ENCODE peak calls at places on chromosomes 1 and 21, in seven cellular contexts. S, V, H, X, T, Y and J are unnamed samples.

GRCh38 chr1:55140546-55140983 is 74.6 kb downstream of the USP24 start:
- DNase-seq in S (peak), V (peak), H (peak), X (no peak), T (no peak), Y (peak), J (peak)

GRCh38 chr1:77958391-77958790 is 20.5 kb downstream of the FUBP1 start:
- DNase-seq in S (no peak), V (no peak), H (no peak), X (no peak), T (no peak), Y (no peak), J (no peak)

GRCh38 chr1:103514920-103515503 is 10.5 kb upstream of the RNPC3 start:
- DNase-seq in S (no peak), V (peak), H (peak), X (no peak), T (no peak), Y (no peak), J (no peak)

GRCh38 chr21:37366488-37367300 is at the start of gene DYRK1A:
- DNase-seq in S (peak), V (peak), H (peak), X (peak), T (peak), Y (peak), J (peak)

GRCh38 chr1:174005032-174005431 is 17.1 kb downstream of the RC3H1 start:
- DNase-seq in S (no peak), V (peak), H (no peak), X (no peak), T (no peak), Y (no peak), J (no peak)

GRCh38 chr1:77037990-77038389 is 170.7 kb downstream of the ST6GALNAC5 start:
- DNase-seq in S (no peak), V (no peak), H (no peak), X (no peak), T (no peak), Y (no peak), J (no peak)

GRCh38 chr1:21503706-21504377 is 5.4 kb upstream of the ALPL start:
- DNase-seq in S (no peak), V (no peak), H (no peak), X (peak), T (no peak), Y (no peak), J (peak)

GRCh38 chr1:225652726-225653462 is at the start of gene ENAH:
- DNase-seq in S (peak), V (peak), H (peak), X (peak), T (no peak), Y (peak), J (no peak)

GRCh38 chr1:204943495-204943894 is 72.8 kb downstream of the NFASC start:
- DNase-seq in S (no peak), V (no peak), H (no peak), X (no peak), T (no peak), Y (no peak), J (no peak)

GRCh38 chr1:212514056-212514614 is 81.4 kb downstream of the NENF start:
- DNase-seq in S (peak), V (peak), H (peak), X (peak), T (no peak), Y (peak), J (peak)

GRCh38 chr1:62962794-62963776 is 179.2 kb downstream of the ATG4C start:
- DNase-seq in S (no peak), V (peak), H (peak), X (peak), T (peak), Y (peak), J (no peak)

GRCh38 chr1:109790735-109791494 is 27.2 kb upstream of the EPS8L3 start:
- DNase-seq in S (peak), V (peak), H (peak), X (peak), T (no peak), Y (peak), J (peak)

GRCh38 chr1:212284332-212284743 is 872 bp upstream of the PPP2R5A start:
- DNase-seq in S (no peak), V (no peak), H (no peak), X (no peak), T (no peak), Y (no peak), J (no peak)

GRCh38 chr1:244118087-244118761 is 67.1 kb downstream of the ZBTB18 start:
- DNase-seq in S (no peak), V (no peak), H (no peak), X (no peak), T (no peak), Y (no peak), J (no peak)

GRCh38 chr21:45635271-45636151 is 8.0 kb upstream of the PCBP3 start:
- DNase-seq in S (no peak), V (no peak), H (no peak), X (no peak), T (no peak), Y (no peak), J (no peak)

DNA sequence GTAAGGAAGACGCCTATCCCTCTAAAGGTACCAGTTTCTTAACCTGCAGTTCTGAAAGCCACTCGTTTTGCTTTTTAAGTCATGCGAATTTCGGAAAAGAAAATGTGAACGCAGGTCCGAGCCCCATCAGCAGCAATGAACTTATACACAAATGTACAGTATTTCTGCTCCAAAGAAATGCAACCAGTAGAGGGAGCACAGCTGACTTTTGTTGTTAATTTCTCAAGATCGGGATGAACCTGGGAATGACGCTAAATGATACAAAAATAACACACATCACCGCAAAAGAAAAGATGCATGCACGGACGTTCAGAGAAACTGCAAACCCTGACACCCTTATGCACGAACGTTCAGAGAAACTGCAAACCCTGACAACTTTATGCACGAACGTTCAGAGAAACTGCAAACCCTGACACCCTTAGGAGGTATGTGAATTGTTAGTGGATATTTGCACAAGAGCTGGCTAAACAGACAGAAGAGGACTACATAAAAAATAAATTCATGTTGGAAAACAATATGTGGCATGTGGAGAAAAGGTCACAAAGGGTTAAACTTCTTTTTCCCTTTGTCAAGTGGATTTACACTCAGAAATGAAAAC is 3.5 kb upstream of the TIAM1 start:
- DNase-seq in S (no peak), V (no peak), H (peak), X (no peak), T (no peak), Y (no peak), J (no peak)
- TF ChIP-seq CTCF in S (peak), V (no peak), H (peak), X (no peak), T (peak), Y (no peak), J (peak)

GRCh38 chr1:84889437-84889836 is 3.6 kb downstream of the LPAR3 start:
- DNase-seq in S (no peak), V (no peak), H (no peak), X (no peak), T (no peak), Y (no peak), J (no peak)

GRCh38 chr1:84896279-84896678 is 3.3 kb upstream of the LPAR3 start:
- DNase-seq in S (no peak), V (no peak), H (no peak), X (no peak), T (no peak), Y (no peak), J (no peak)

GRCh38 chr1:84890581-84890980 is 2.4 kb downstream of the LPAR3 start:
- DNase-seq in S (no peak), V (no peak), H (no peak), X (no peak), T (no peak), Y (no peak), J (no peak)

GRCh38 chr1:84888753-84889152 is 4.3 kb downstream of the LPAR3 start:
- DNase-seq in S (no peak), V (no peak), H (no peak), X (no peak), T (no peak), Y (peak), J (no peak)

DNA sequence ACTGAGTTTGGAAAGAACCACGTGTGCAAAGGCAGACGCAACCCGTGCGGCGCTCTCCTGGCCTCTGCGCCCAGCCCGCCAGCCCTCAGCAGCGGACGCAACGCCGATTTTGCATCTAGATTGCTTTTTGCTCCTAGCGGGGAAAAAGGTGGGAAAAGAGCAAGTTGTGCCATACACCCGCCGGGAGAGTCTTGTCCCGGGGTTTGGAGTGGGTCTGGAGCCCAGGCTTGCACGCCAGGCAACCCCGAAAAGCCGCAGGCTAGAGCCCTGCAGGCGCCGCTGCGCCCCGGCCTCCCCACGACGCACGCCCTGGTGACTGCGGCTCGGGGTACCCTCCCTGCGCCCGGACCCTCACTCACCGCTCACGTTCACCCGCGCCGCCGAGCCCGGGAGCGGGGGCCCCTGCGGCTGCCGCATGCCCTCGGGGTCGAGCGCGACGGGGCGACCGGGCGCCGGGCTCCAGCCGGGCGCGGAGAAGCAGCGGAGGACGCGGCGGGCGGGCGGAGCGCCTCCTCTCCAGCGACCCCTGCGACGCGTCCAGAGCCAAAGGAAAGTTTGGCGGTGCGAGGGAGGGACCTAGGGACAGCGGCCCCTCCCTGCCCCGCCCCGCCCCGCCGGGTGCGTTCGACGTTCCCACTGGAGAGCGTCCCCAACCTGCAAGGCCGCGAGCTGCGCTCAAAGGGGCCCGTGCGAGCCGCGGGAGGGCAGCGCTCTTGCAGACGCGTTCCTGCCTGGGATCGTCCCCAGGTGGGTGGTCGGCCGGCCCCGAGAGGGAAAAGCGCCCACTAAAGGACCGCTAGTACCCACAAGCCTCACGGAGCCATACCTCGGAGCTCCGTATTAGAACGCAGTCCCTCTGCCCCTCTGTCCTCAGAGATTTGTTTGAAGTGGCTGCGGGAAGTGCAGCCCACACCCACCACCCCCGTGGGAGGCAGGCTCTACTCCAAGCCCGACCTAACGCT is at the start of gene LPAR3:
- DNase-seq in S (no peak), V (peak), H (peak), X (peak), T (no peak), Y (peak), J (no peak)
- TF ChIP-seq CTCF in S (no peak), V (no peak), H (no peak), X (no peak), T (no peak), Y (no peak), J (no peak)

DNA sequence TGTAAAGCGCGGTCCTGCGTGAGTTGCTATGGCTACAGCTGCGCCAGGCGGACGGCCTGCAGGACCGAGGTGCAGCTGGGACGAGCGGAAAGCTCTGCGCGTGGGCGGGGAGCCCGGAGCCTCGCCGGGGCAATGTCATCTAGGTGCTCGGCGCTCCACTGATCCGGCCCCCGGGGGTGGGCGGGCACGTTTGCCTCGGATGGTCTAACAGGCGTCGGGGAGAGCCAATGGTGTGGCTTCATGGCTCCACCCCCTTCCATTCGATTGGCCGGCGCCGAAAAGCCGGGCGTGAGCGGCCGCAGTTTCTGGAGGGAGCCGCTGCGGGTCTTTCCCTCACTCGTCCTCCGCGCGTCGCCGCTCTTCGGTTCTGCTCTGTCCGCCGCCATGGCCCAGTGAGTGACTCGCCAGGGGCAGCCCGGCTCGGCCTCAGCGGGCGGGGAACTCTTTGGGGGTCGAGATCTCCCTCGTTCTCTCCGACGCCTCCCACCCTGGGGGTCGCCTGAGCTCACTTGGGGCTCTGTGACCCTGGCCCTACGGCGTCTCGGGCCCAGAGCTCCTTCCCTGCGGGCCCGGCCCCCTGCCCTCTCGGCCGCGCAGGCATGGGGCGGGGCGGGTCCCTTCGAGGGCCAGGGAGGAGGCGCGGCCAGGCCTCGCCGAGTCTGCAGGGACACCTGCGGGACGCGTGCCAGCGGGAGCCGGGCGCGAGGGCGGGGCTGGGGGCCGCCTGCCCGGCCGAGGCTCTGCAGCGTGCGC is at the start of gene PGD:
- DNase-seq in S (peak), V (peak), H (peak), X (peak), T (peak), Y (peak), J (peak)
- TF ChIP-seq CTCF in S (no peak), V (no peak), H (no peak), X (no peak), T (no peak), Y (no peak), J (no peak)

DNA sequence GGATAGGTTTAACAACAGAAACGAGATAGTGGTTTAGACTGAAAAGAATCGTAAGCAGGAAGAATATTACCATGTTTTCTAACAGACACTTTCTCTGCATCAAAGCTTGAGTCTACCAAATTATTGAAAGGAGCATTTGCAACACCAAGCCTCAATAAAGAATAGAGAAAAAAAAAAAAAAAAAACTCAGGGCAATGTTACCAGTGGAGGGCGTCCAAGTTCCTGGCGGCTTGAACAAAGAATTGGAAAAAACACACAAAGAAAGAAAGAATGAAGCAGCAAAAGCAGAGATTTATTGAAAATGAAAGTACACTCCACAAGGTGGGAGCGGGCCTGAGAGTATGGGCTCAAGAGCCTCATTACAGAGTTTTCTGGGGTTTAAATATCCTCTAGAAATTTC is 686.5 kb upstream of the ADGRL2 start:
- DNase-seq in S (no peak), V (no peak), H (peak), X (no peak), T (no peak), Y (no peak), J (no peak)
- TF ChIP-seq CTCF in S (no peak), V (no peak), H (peak), X (no peak), T (peak), Y (no peak), J (no peak)

GRCh38 chr1:183736391-183736790 is 68.5 kb upstream of the RGL1 start:
- DNase-seq in S (no peak), V (no peak), H (no peak), X (no peak), T (no peak), Y (no peak), J (no peak)

GRCh38 chr1:183733610-183734219 is 71.2 kb upstream of the RGL1 start:
- DNase-seq in S (no peak), V (no peak), H (no peak), X (no peak), T (no peak), Y (no peak), J (no peak)

GRCh38 chr1:183735069-183735860 is 69.7 kb upstream of the RGL1 start:
- DNase-seq in S (no peak), V (no peak), H (no peak), X (no peak), T (no peak), Y (no peak), J (no peak)

GRCh38 chr1:183732251-183732650 is 72.7 kb upstream of the RGL1 start:
- DNase-seq in S (no peak), V (no peak), H (no peak), X (no peak), T (no peak), Y (no peak), J (no peak)

GRCh38 chr1:183734600-183735036 is 70.3 kb upstream of the RGL1 start:
- DNase-seq in S (no peak), V (no peak), H (peak), X (no peak), T (no peak), Y (no peak), J (no peak)
- TF ChIP-seq CTCF in S (no peak), V (no peak), H (no peak), X (no peak), T (no peak), Y (no peak), J (no peak)

GRCh38 chr1:59815892-59816291 is 1.1 kb downstream of the HOOK1 start:
- DNase-seq in S (no peak), V (no peak), H (peak), X (no peak), T (no peak), Y (no peak), J (no peak)

GRCh38 chr1:59814901-59815825 is at the start of gene HOOK1:
- DNase-seq in S (no peak), V (no peak), H (peak), X (no peak), T (peak), Y (peak), J (no peak)

GRCh38 chr1:59819566-59820438 is 5.1 kb downstream of the HOOK1 start:
- DNase-seq in S (no peak), V (no peak), H (no peak), X (no peak), T (no peak), Y (no peak), J (no peak)

GRCh38 chr1:59816318-59816878 is 1.6 kb downstream of the HOOK1 start:
- DNase-seq in S (no peak), V (no peak), H (no peak), X (no peak), T (no peak), Y (no peak), J (no peak)

DNA sequence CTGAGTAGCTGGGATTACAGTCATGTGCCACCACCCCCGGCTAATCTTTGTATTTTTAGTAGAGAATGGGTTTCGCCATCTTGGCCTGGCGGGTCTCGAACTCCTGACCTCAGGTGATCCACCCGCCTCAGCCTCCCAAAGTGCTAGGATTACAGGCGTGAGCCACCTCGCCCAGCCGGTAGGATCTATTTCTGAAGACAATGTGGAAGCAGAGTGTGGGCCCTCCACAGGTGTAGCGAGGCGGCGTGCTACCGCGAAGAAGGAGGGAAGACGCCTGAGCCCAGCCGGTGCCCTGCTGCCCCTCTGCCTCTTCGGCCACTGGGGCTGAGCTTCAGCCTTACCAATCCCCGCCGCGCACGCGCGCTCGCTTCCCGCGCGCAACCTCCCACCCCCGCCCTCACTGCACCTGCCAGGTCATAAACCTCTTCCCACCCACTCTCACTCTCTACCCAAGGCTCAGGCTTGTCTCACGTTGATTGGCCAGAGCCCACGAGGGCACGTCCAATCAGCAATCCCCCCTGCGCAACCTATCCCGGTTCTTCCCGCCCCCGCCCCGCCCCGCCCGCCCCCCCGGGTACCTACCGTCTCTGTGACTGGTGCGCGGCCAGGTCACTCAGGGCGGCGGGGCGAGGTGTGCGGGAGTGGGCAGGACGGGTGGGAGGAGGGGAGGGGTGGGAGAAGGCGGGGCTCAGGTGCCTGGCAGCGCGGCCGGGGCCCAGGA is 409 bp upstream of the HOOK1 start:
- DNase-seq in S (peak), V (peak), H (peak), X (peak), T (peak), Y (peak), J (peak)
- TF ChIP-seq CTCF in S (no peak), V (no peak), H (no peak), X (no peak), T (no peak), Y (no peak), J (no peak)

GRCh38 chr21:21688877-21689276 is 690.7 kb downstream of the NCAM2 start:
- DNase-seq in S (no peak), V (no peak), H (peak), X (no peak), T (peak), Y (no peak), J (no peak)
- TF ChIP-seq CTCF in S (no peak), V (no peak), H (peak), X (no peak), T (peak), Y (no peak), J (no peak)

DNA sequence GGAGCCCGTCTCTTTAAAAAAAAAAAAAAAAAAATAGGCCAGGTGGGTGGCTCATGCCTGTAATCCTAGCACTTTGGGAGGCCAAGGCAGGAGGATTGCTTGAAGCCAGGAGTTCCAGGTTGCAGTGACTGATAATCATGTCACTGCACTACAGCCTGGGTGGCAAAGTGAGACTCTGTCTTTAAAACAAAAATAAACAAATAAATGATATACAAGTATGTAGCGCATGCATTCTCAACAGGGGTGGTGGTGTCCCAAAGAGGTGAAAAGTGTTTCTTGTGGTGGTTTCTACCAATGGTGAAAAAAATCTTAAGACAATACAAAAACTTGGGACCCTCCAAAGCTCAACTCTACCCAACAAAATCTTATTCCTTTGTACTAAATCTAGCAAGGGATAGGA is 17.9 kb downstream of the CNN3 start:
- DNase-seq in S (no peak), V (no peak), H (no peak), X (no peak), T (no peak), Y (no peak), J (no peak)
- TF ChIP-seq CTCF in S (no peak), V (no peak), H (no peak), X (no peak), T (no peak), Y (no peak), J (no peak)